ENCODE peak calls at places on chromosomes 13 and 19, in eight cellular contexts. C is Peyer's patch, Y is Ammon's horn, T is thoracic aorta, Q is AG09319, O is Daoy, D is psoas muscle, A is HEK293T. L is an unnamed sample.

GRCh38 chr19:18802354-18802753 is 11.2 kb upstream of the COMP start:
- DNase-seq in C (no peak), Y (no peak), T (no peak), Q (no peak), O (no peak), D (no peak), A (no peak), L (no peak)

GRCh38 chr13:21405309-21405708 is 53.8 kb downstream of the ZDHHC20 start:
- DNase-seq in C (no peak), Y (no peak), T (no peak), Q (no peak), O (no peak), D (no peak), A (no peak), L (no peak)

GRCh38 chr13:102309110-102309509 is 92.7 kb downstream of the FGF14 start:
- DNase-seq in C (no peak), Y (peak; percentile 59), T (no peak), Q (no peak), O (no peak), D (no peak), A (no peak), L (peak; percentile 23)

GRCh38 chr13:53201454-53202225 is 173.0 kb downstream of the OLFM4 start:
- DNase-seq in C (peak; percentile 49), Y (peak; percentile 32), T (no peak), Q (no peak), O (peak; percentile 34), D (peak; percentile 9), A (no peak), L (peak; percentile 51)

GRCh38 chr13:95156208-95156607 is 145.0 kb downstream of the ABCC4 start:
- DNase-seq in C (no peak), Y (peak; percentile 34), T (no peak), Q (no peak), O (no peak), D (no peak), A (no peak), L (peak; percentile 56)

GRCh38 chr13:50700664-50701266 is 142.7 kb downstream of the DLEU7 start:
- DNase-seq in C (no peak), Y (no peak), T (no peak), Q (no peak), O (peak; percentile 17), D (no peak), A (no peak), L (no peak)

GRCh38 chr13:51249767-51250741 is 27.9 kb downstream of the FAM124A start:
- DNase-seq in C (no peak), Y (peak; percentile 81), T (no peak), Q (no peak), O (no peak), D (no peak), A (peak; percentile 48), L (no peak)

GRCh38 chr19:46954502-46955004 is 65.1 kb upstream of the NPAS1 start:
- DNase-seq in C (no peak), Y (no peak), T (no peak), Q (no peak), O (no peak), D (no peak), A (no peak), L (no peak)

GRCh38 chr19:41367848-41368301 is 3.9 kb upstream of the B9D2 start:
- DNase-seq in C (no peak), Y (no peak), T (no peak), Q (peak; percentile 78), O (peak; percentile 80), D (no peak), A (no peak), L (peak; percentile 90)

GRCh38 chr19:48926909-48927308 is 6.6 kb upstream of the DHDH start:
- DNase-seq in C (no peak), Y (peak; percentile 79), T (peak; percentile 67), Q (peak; percentile 81), O (peak; percentile 93), D (peak; percentile 51), A (no peak), L (peak; percentile 93)

GRCh38 chr19:17405250-17406038 is at the start of gene BST2:
- DNase-seq in C (peak; percentile 63), Y (peak; percentile 75), T (peak; percentile 20), Q (no peak), O (peak; percentile 80), D (peak; percentile 73), A (peak; percentile 6), L (peak; percentile 76)

GRCh38 chr13:95784891-95785290 is 108.0 kb downstream of the DNAJC3 start:
- DNase-seq in C (no peak), Y (no peak), T (no peak), Q (no peak), O (no peak), D (no peak), A (no peak), L (peak; percentile 67)

GRCh38 chr13:74226791-74227475 is 92.7 kb upstream of the KLF12 start:
- DNase-seq in C (no peak), Y (no peak), T (no peak), Q (no peak), O (no peak), D (no peak), A (no peak), L (no peak)

GRCh38 chr13:49667773-49668172 is 23.5 kb downstream of the EBPL start:
- DNase-seq in C (no peak), Y (no peak), T (no peak), Q (no peak), O (peak; percentile 13), D (no peak), A (no peak), L (peak; percentile 56)

GRCh38 chr13:76638160-76638559 is 248.0 kb downstream of the KCTD12 start:
- DNase-seq in C (no peak), Y (no peak), T (no peak), Q (no peak), O (no peak), D (no peak), A (no peak), L (no peak)

GRCh38 chr13:26010487-26011207 is 41.2 kb downstream of the SHISA2 start:
- DNase-seq in C (no peak), Y (no peak), T (no peak), Q (no peak), O (no peak), D (no peak), A (no peak), L (no peak)

GRCh38 chr19:16429066-16429758 is 42.6 kb downstream of the EPS15L1 start:
- DNase-seq in C (no peak), Y (peak; percentile 60), T (no peak), Q (no peak), O (no peak), D (peak; percentile 65), A (no peak), L (peak; percentile 19)

GRCh38 chr13:23578411-23579071 is 8.3 kb downstream of the TNFRSF19 start:
- DNase-seq in C (peak; percentile 77), Y (peak; percentile 60), T (no peak), Q (peak; percentile 25), O (peak; percentile 78), D (peak; percentile 81), A (peak; percentile 40), L (peak; percentile 89)

GRCh38 chr13:40404407-40404806 is 262.0 kb downstream of the FOXO1 start:
- DNase-seq in C (no peak), Y (no peak), T (no peak), Q (no peak), O (no peak), D (no peak), A (no peak), L (no peak)

GRCh38 chr13:99657848-99658265 is 156.6 kb downstream of the TM9SF2 start:
- DNase-seq in C (peak; percentile 60), Y (peak; percentile 67), T (no peak), Q (no peak), O (peak; percentile 29), D (peak; percentile 17), A (no peak), L (peak; percentile 74)